ENCODE peak calls at places on chromosomes 12 and 14, in five cellular contexts. One of them, this sample, is unnamed.

GRCh38 chr14:21866479-21866878 is 192.9 kb upstream of the OR4E1 start:
- DNase-seq in H9: no peak
- DNase-seq in tibial nerve: no peak
- DNase-seq in PC-3: no peak
- DNase-seq in Calu3: no peak
- DNase-seq in this sample: no peak

GRCh38 chr14:58501214-58501816 is 73.8 kb downstream of the KIAA0586 start:
- DNase-seq in H9: no peak
- DNase-seq in tibial nerve: no peak
- DNase-seq in PC-3: peak
- DNase-seq in Calu3: peak
- DNase-seq in this sample: peak

GRCh38 chr14:74483321-74483720 is 9.8 kb downstream of the NPC2 start:
- DNase-seq in H9: no peak
- DNase-seq in tibial nerve: no peak
- DNase-seq in PC-3: no peak
- DNase-seq in Calu3: no peak
- DNase-seq in this sample: no peak

GRCh38 chr12:51591020-51591901 is at the start of gene SCN8A:
- DNase-seq in H9: peak
- DNase-seq in tibial nerve: no peak
- DNase-seq in PC-3: peak
- DNase-seq in Calu3: peak
- DNase-seq in this sample: peak

GRCh38 chr14:52005625-52006024 is 16.3 kb downstream of the RTRAF start:
- DNase-seq in H9: no peak
- DNase-seq in tibial nerve: no peak
- DNase-seq in PC-3: no peak
- DNase-seq in Calu3: no peak
- DNase-seq in this sample: no peak

GRCh38 chr12:50017047-50017446 is 8.2 kb downstream of the RACGAP1 start:
- DNase-seq in H9: no peak
- DNase-seq in tibial nerve: peak
- DNase-seq in PC-3: no peak
- DNase-seq in Calu3: no peak
- DNase-seq in this sample: no peak

GRCh38 chr14:73850940-73851339 is 691 bp upstream of the PTGR2 start:
- DNase-seq in H9: no peak
- DNase-seq in tibial nerve: no peak
- DNase-seq in PC-3: peak
- DNase-seq in Calu3: peak
- DNase-seq in this sample: no peak

GRCh38 chr14:101187017-101187815 is 283.7 kb upstream of the RTL1 start:
- DNase-seq in H9: no peak
- DNase-seq in tibial nerve: no peak
- DNase-seq in PC-3: no peak
- DNase-seq in Calu3: no peak
- DNase-seq in this sample: no peak

GRCh38 chr14:69316449-69317391 is 56.8 kb downstream of the GALNT16 start:
- DNase-seq in H9: peak
- DNase-seq in tibial nerve: peak
- DNase-seq in PC-3: peak
- DNase-seq in Calu3: peak
- DNase-seq in this sample: no peak

GRCh38 chr12:103809154-103809553 is 31.9 kb downstream of the NT5DC3 start:
- DNase-seq in H9: no peak
- DNase-seq in tibial nerve: no peak
- DNase-seq in PC-3: no peak
- DNase-seq in Calu3: no peak
- DNase-seq in this sample: no peak

GRCh38 chr14:33210304-33210703 is 271.6 kb downstream of the NPAS3 start:
- DNase-seq in H9: no peak
- DNase-seq in tibial nerve: no peak
- DNase-seq in PC-3: peak
- DNase-seq in Calu3: no peak
- DNase-seq in this sample: peak

GRCh38 chr12:116955382-116956021 is 44.8 kb downstream of the FBXW8 start:
- DNase-seq in H9: no peak
- DNase-seq in tibial nerve: peak
- DNase-seq in PC-3: peak
- DNase-seq in Calu3: peak
- DNase-seq in this sample: no peak

GRCh38 chr14:94575730-94576585 is 5.3 kb upstream of the SERPINA5 start:
- DNase-seq in H9: no peak
- DNase-seq in tibial nerve: no peak
- DNase-seq in PC-3: no peak
- DNase-seq in Calu3: no peak
- DNase-seq in this sample: no peak

GRCh38 chr12:14588571-14588970 is 20.9 kb upstream of the PLBD1 start:
- DNase-seq in H9: no peak
- DNase-seq in tibial nerve: no peak
- DNase-seq in PC-3: no peak
- DNase-seq in Calu3: no peak
- DNase-seq in this sample: no peak

GRCh38 chr12:45981075-45981837 is 9.1 kb downstream of the SCAF11 start:
- DNase-seq in H9: no peak
- DNase-seq in tibial nerve: no peak
- DNase-seq in PC-3: peak
- DNase-seq in Calu3: peak
- DNase-seq in this sample: no peak

GRCh38 chr12:1790470-1790869 is 29.9 kb upstream of the LRTM2 start:
- DNase-seq in H9: no peak
- DNase-seq in tibial nerve: no peak
- DNase-seq in PC-3: no peak
- DNase-seq in Calu3: no peak
- DNase-seq in this sample: no peak

GRCh38 chr12:60205500-60205899 is 609.7 kb downstream of the SLC16A7 start:
- DNase-seq in H9: no peak
- DNase-seq in tibial nerve: no peak
- DNase-seq in PC-3: peak
- DNase-seq in Calu3: no peak
- DNase-seq in this sample: no peak

GRCh38 chr14:103770500-103770899 is 54.9 kb downstream of the ZFYVE21 start:
- DNase-seq in H9: no peak
- DNase-seq in tibial nerve: no peak
- DNase-seq in PC-3: no peak
- DNase-seq in Calu3: no peak
- DNase-seq in this sample: no peak

GRCh38 chr12:109947511-109947910 is 47.4 kb downstream of the TCHP start:
- DNase-seq in H9: no peak
- DNase-seq in tibial nerve: no peak
- DNase-seq in PC-3: no peak
- DNase-seq in Calu3: no peak
- DNase-seq in this sample: no peak

GRCh38 chr12:75317784-75318183 is 12.3 kb downstream of the CAPS2 start:
- DNase-seq in H9: no peak
- DNase-seq in tibial nerve: no peak
- DNase-seq in PC-3: no peak
- DNase-seq in Calu3: no peak
- DNase-seq in this sample: no peak

GRCh38 chr12:44581642-44582242 is 294.4 kb downstream of the NELL2 start:
- DNase-seq in H9: no peak
- DNase-seq in tibial nerve: no peak
- DNase-seq in PC-3: no peak
- DNase-seq in Calu3: no peak
- DNase-seq in this sample: no peak

GRCh38 chr14:100673085-100673806 is 53.4 kb upstream of the DLK1 start:
- DNase-seq in H9: peak
- DNase-seq in tibial nerve: no peak
- DNase-seq in PC-3: peak
- DNase-seq in Calu3: peak
- DNase-seq in this sample: no peak

GRCh38 chr12:68792952-68793351 is 15.0 kb upstream of the MDM2 start:
- DNase-seq in H9: peak
- DNase-seq in tibial nerve: no peak
- DNase-seq in PC-3: peak
- DNase-seq in Calu3: peak
- DNase-seq in this sample: no peak

GRCh38 chr14:69766984-69767368 is at the start of gene SRSF5:
- DNase-seq in H9: peak
- DNase-seq in tibial nerve: peak
- DNase-seq in PC-3: peak
- DNase-seq in Calu3: peak
- DNase-seq in this sample: peak

GRCh38 chr12:77231548-77231947 is 166.2 kb upstream of the E2F7 start:
- DNase-seq in H9: no peak
- DNase-seq in tibial nerve: peak
- DNase-seq in PC-3: no peak
- DNase-seq in Calu3: peak
- DNase-seq in this sample: no peak

GRCh38 chr14:64465208-64465821 is at the start of gene AKAP5:
- DNase-seq in H9: peak
- DNase-seq in tibial nerve: peak
- DNase-seq in PC-3: peak
- DNase-seq in Calu3: peak
- DNase-seq in this sample: peak

GRCh38 chr12:122684297-122684696 is 18.9 kb downstream of the HCAR2 start:
- DNase-seq in H9: no peak
- DNase-seq in tibial nerve: no peak
- DNase-seq in PC-3: no peak
- DNase-seq in Calu3: no peak
- DNase-seq in this sample: no peak

GRCh38 chr12:64232201-64232600 is 10.1 kb upstream of the KICS2 start:
- DNase-seq in H9: no peak
- DNase-seq in tibial nerve: no peak
- DNase-seq in PC-3: no peak
- DNase-seq in Calu3: no peak
- DNase-seq in this sample: no peak

GRCh38 chr12:64237382-64237781 is 15.3 kb upstream of the KICS2 start:
- DNase-seq in H9: no peak
- DNase-seq in tibial nerve: no peak
- DNase-seq in PC-3: no peak
- DNase-seq in Calu3: no peak
- DNase-seq in this sample: no peak

GRCh38 chr12:64240781-64241180 is 18.7 kb upstream of the KICS2 start:
- DNase-seq in H9: no peak
- DNase-seq in tibial nerve: no peak
- DNase-seq in PC-3: no peak
- DNase-seq in Calu3: no peak
- DNase-seq in this sample: no peak

GRCh38 chr12:64236549-64236948 is 14.5 kb upstream of the KICS2 start:
- DNase-seq in H9: no peak
- DNase-seq in tibial nerve: no peak
- DNase-seq in PC-3: peak
- DNase-seq in Calu3: no peak
- DNase-seq in this sample: no peak
- TF ChIP-seq CTCF in H9: peak
- TF ChIP-seq CTCF in tibial nerve: no peak
- TF ChIP-seq CTCF in PC-3: no peak
- TF ChIP-seq CTCF in Calu3: no peak
- TF ChIP-seq CTCF in this sample: no peak

DNA sequence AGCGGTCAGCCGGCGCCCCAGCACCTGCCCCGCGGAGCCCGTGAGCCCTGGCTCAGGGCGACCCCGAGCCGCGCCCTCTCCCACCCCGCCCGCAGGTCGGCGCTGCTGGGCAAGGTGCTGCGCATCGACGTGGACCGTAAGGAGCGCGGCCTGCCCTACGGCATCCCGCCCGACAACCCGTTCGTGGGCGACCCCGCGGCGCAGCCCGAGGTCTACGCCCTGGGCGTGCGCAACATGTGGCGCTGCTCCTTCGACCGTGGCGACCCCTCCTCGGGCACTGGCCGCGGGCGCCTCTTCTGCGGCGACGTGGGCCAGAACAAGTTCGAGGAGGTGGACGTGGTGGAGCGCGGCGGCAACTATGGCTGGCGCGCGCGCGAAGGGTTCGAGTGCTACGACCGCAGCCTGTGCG is 14.4 kb downstream of the HHIPL1 start:
- DNase-seq in H9: no peak
- DNase-seq in tibial nerve: no peak
- DNase-seq in PC-3: no peak
- DNase-seq in Calu3: no peak
- DNase-seq in this sample: peak
- TF ChIP-seq CTCF in H9: peak
- TF ChIP-seq CTCF in tibial nerve: no peak
- TF ChIP-seq CTCF in PC-3: no peak
- TF ChIP-seq CTCF in Calu3: no peak
- TF ChIP-seq CTCF in this sample: no peak

DNA sequence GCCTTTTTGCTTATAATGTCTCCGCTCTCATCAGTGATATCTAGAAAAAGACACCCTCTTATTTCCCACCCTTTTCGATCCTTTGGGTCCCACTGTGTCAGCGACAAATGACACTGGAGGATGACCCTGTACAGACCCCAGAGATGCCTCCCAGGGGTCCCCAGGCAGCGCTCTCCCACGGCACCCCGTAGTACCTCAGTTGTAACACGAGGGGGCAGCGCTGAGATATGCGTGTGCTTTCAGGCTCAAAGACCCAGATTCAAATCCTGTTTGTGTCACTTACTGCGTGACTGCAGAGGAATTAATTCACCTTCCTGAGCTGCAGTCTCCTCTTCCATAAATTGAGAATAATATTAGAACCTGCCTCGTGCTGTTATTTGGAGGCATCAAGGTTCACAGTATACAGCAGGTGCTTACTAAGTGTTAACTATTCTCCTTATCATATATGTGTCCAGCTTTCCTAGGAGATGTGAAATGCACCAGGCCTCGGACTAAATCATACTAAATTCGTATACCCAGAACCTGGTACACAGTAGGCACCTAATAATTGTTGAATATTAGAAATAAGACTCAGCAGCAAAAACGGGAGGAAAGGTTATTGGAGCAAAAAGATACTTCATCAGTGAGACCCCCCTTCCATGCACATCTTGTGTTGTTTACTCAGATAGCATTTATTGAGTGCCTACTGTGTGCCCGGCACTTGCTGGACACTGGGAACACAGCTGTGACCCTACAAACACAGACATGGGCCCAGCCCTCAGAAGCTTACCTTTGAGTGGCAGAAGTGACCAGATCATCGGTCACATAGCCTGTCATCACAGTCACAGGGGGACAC is 99.9 kb downstream of the PHETA1 start:
- DNase-seq in H9: peak
- DNase-seq in tibial nerve: no peak
- DNase-seq in PC-3: peak
- DNase-seq in Calu3: peak
- DNase-seq in this sample: peak
- TF ChIP-seq CTCF in H9: peak
- TF ChIP-seq CTCF in tibial nerve: no peak
- TF ChIP-seq CTCF in PC-3: peak
- TF ChIP-seq CTCF in Calu3: peak
- TF ChIP-seq CTCF in this sample: peak

GRCh38 chr12:94427520-94428381 is 31.9 kb downstream of the CEP83 start:
- DNase-seq in H9: no peak
- DNase-seq in tibial nerve: peak
- DNase-seq in PC-3: no peak
- DNase-seq in Calu3: no peak
- DNase-seq in this sample: no peak

GRCh38 chr12:94430304-94430703 is 29.4 kb downstream of the CEP83 start:
- DNase-seq in H9: no peak
- DNase-seq in tibial nerve: no peak
- DNase-seq in PC-3: no peak
- DNase-seq in Calu3: no peak
- DNase-seq in this sample: no peak

GRCh38 chr12:94429191-94429590 is 30.5 kb downstream of the CEP83 start:
- DNase-seq in H9: peak
- DNase-seq in tibial nerve: no peak
- DNase-seq in PC-3: no peak
- DNase-seq in Calu3: no peak
- DNase-seq in this sample: no peak

GRCh38 chr12:94426049-94426448 is 33.6 kb downstream of the CEP83 start:
- DNase-seq in H9: no peak
- DNase-seq in tibial nerve: no peak
- DNase-seq in PC-3: no peak
- DNase-seq in Calu3: no peak
- DNase-seq in this sample: no peak

GRCh38 chr12:94429633-94430032 is 30.0 kb downstream of the CEP83 start:
- DNase-seq in H9: peak
- DNase-seq in tibial nerve: no peak
- DNase-seq in PC-3: no peak
- DNase-seq in Calu3: no peak
- DNase-seq in this sample: no peak
- TF ChIP-seq CTCF in H9: peak
- TF ChIP-seq CTCF in tibial nerve: no peak
- TF ChIP-seq CTCF in PC-3: no peak
- TF ChIP-seq CTCF in Calu3: no peak
- TF ChIP-seq CTCF in this sample: no peak

This sample was measured in nephron progenitor cell.